ENCODE peak calls at places on chromosomes 2 and 18, in four cellular contexts. L is heart right ventricle, X is A549, Z is psoas muscle. J is an unnamed sample.
A peak's percentile ranks its signal among the peaks of the same experiment; 100 is the strongest.

GRCh38 chr18:9475643-9476580 is 599 bp downstream of the RALBP1 start:
- DNase-seq in L (no peak), X (peak; percentile 6), Z (no peak), J (no peak)

GRCh38 chr2:163878718-163879117 is 142.9 kb upstream of the FIGN start:
- DNase-seq in L (no peak), X (no peak), Z (peak; percentile 7), J (no peak)

GRCh38 chr2:207847807-207848544 is 78.3 kb upstream of the FZD5 start:
- DNase-seq in L (no peak), X (no peak), Z (no peak), J (no peak)

GRCh38 chr2:191051825-191052778 is 38.1 kb upstream of the STAT1 start:
- DNase-seq in L (no peak), X (no peak), Z (no peak), J (no peak)

GRCh38 chr2:46351388-46352141 is 54.4 kb downstream of the EPAS1 start:
- DNase-seq in L (peak; percentile 57), X (no peak), Z (peak; percentile 53), J (no peak)

GRCh38 chr2:131413148-131413747 is 49.3 kb upstream of the RAB6D start:
- DNase-seq in L (no peak), X (peak; percentile 24), Z (no peak), J (no peak)

GRCh38 chr18:29041976-29042375 is 865.0 kb upstream of the CDH2 start:
- DNase-seq in L (no peak), X (no peak), Z (no peak), J (no peak)

GRCh38 chr18:48228301-48228715 is 180.9 kb downstream of the ZBTB7C start:
- DNase-seq in L (peak; percentile 57), X (no peak), Z (peak; percentile 80), J (no peak)

GRCh38 chr2:65395621-65396347 is 36.6 kb downstream of the SPRED2 start:
- DNase-seq in L (no peak), X (no peak), Z (no peak), J (no peak)

GRCh38 chr18:23230688-23231087 is 95.4 kb downstream of the CABLES1 start:
- DNase-seq in L (no peak), X (no peak), Z (no peak), J (no peak)

GRCh38 chr18:74522635-74523548 is 11.4 kb upstream of the CNDP1 start:
- DNase-seq in L (no peak), X (no peak), Z (no peak), J (no peak)

GRCh38 chr18:13568443-13569392 is 157.6 kb downstream of the FAM210A start:
- DNase-seq in L (no peak), X (no peak), Z (no peak), J (no peak)

GRCh38 chr2:27854224-27854623 is 36.0 kb downstream of the RBKS start:
- DNase-seq in L (no peak), X (no peak), Z (no peak), J (no peak)

GRCh38 chr18:55261253-55261652 is 302.0 kb upstream of the CCDC68 start:
- DNase-seq in L (no peak), X (no peak), Z (no peak), J (no peak)

GRCh38 chr18:79476918-79477685 is 81.4 kb downstream of the NFATC1 start:
- DNase-seq in L (no peak), X (no peak), Z (peak; percentile 1), J (no peak)

GRCh38 chr18:46477425-46478011 is 179.5 kb downstream of the LOXHD1 start:
- DNase-seq in L (no peak), X (no peak), Z (no peak), J (no peak)

GRCh38 chr18:76764296-76764901 is 58.0 kb upstream of the ZNF236 start:
- DNase-seq in L (no peak), X (no peak), Z (no peak), J (no peak)

GRCh38 chr18:26267350-26267749 is 41.1 kb downstream of the TAF4B start:
- DNase-seq in L (no peak), X (no peak), Z (no peak), J (no peak)

GRCh38 chr2:28447943-28448737 is 47.7 kb upstream of the PLB1 start:
- DNase-seq in L (no peak), X (no peak), Z (no peak), J (no peak)

GRCh38 chr2:221088506-221088905 is 483.6 kb downstream of the EPHA4 start:
- DNase-seq in L (no peak), X (no peak), Z (no peak), J (no peak)

GRCh38 chr2:96527990-96528679 is 8.4 kb upstream of the ARID5A start:
- DNase-seq in L (peak; percentile 67), X (no peak), Z (peak; percentile 49), J (no peak)

GRCh38 chr2:96528680-96529375 is 7.7 kb upstream of the ARID5A start:
- DNase-seq in L (peak; percentile 48), X (no peak), Z (no peak), J (no peak)

GRCh38 chr2:96526101-96526591 is 10.4 kb upstream of the ARID5A start:
- DNase-seq in L (no peak), X (no peak), Z (no peak), J (no peak)

GRCh38 chr2:96526615-96527014 is 9.9 kb upstream of the ARID5A start:
- DNase-seq in L (no peak), X (no peak), Z (no peak), J (no peak)

DNA sequence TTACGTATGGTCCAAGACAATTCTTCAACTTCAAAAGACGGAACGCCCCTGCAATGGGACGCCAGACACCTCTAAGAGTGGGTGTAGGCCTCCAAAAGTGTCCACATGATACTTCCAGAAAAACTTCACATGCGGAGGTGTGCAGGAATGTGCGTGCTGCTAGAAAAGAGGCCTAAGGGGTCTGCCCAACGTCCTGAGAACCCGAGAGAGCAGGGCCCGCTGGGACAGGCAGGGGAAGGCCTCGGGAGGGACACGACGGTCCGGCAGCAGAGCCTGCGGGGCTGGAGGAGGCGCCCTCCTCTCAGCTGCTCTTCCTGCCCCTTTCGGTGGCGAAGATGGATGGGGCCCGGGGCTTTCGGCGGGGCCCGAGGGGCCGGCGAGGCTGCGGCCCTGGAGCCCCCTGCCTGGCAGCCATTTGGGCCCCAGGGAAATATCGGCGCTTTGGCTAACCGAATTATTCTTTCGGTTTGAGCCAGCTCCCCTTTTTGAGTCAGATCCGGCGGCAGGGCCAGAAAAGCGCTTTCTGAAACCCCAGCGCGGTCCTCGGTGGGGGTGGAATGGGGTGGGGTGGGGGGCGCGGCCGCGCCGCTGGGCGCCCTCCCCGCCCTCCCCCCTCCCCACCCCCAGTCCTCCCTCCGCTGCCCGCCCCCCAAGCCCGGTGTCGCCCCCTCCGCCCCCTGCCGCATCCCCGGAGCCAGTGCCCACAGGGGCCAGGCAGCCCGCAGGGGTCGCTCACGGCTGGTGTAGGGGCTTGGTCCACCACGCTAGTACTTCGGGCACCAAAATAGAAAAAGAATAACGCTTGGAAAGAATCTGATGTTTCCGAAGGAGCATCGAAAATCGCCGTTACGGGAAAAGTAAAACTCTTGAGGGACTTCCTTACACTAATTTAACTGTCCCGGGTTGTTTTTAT is 9.2 kb upstream of the ARID5A start:
- DNase-seq in L (peak; percentile 60), X (no peak), Z (no peak), J (peak; percentile 43)
- TF ChIP-seq CTCF in L (peak; percentile 63), X (no peak), Z (peak; percentile 26), J (peak; percentile 37)

DNA sequence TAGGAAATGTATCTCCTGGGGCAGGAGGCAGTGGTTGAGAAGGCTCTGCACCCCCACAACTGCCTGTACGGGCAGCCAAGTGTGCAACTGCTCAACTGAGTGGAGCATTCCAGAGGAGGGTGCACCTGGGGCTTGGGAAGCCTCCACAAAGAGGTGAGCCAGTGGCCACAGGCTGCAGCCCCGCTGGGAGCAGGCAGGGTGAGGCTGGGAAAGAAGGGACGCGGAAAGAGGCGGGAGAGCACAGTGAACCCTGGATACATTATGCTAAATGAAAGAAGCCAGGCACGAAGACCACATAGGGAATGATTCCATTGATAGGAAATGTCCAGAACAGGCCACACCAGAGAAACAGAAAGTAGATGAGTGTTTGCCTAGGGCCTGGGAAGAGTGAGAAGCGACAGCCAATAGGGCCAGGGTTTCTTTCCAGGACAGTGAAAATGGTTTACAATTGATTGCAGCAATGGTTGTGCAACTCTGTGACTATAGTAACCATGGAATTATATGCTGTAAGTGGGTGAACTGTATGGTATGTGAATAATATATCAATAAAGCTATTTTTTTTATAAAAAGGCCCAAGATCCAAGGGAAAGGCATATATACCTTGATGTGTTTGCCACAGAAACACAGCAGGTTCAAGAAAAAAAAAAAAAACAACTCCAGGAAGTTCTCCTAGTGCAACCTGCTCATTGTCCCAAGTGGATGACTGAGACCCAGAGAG is 82.4 kb downstream of the DDX1 start:
- DNase-seq in L (no peak), X (no peak), Z (no peak), J (no peak)
- TF ChIP-seq CTCF in L (no peak), X (no peak), Z (no peak), J (no peak)

DNA sequence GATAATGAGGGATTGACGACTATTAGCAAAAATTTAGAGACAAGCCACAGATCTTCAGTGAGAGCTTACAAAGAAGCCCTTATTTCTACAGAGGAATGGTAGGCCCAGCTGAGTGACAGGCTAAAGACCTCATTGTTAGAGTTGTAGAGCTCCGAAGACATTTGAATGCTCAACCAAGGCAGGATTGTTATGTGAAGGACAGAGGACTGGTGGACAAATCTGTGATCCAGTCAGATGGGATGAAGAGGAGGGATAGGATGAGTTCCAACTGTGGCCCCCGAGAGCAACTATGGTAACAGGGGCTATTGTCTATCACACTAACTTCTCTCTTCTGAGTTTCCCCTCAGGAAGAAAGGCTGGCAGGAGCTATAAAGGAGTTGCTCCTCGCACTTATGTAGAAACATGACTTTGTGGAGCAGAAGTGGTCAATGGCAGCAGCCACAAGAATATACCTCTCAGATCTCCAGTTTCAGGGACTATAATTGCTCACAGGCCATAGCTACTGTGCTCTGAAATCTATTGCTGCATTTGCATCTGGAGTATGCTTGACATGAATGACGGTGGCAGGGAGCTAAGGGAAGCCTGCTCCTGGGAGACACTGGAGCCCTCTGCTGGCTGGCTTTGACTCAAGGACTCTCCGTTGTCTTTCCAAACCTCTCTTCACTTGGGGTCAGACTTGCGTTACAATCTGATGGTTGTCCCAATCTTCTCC is 50.3 kb upstream of the GREB1L start:
- DNase-seq in L (peak; percentile 21), X (peak; percentile 20), Z (peak; percentile 28), J (no peak)
- TF ChIP-seq CTCF in L (peak; percentile 66), X (peak; percentile 42), Z (peak; percentile 49), J (no peak)

GRCh38 chr18:59456657-59457056 is 97.6 kb upstream of the LMAN1 start:
- DNase-seq in L (no peak), X (no peak), Z (no peak), J (no peak)

GRCh38 chr18:59460060-59460395 is 101.0 kb upstream of the LMAN1 start:
- DNase-seq in L (no peak), X (no peak), Z (no peak), J (no peak)

GRCh38 chr18:59458575-59458974 is 99.5 kb upstream of the LMAN1 start:
- DNase-seq in L (no peak), X (no peak), Z (no peak), J (no peak)

GRCh38 chr18:59461171-59461570 is 102.1 kb upstream of the LMAN1 start:
- DNase-seq in L (no peak), X (no peak), Z (no peak), J (no peak)

DNA sequence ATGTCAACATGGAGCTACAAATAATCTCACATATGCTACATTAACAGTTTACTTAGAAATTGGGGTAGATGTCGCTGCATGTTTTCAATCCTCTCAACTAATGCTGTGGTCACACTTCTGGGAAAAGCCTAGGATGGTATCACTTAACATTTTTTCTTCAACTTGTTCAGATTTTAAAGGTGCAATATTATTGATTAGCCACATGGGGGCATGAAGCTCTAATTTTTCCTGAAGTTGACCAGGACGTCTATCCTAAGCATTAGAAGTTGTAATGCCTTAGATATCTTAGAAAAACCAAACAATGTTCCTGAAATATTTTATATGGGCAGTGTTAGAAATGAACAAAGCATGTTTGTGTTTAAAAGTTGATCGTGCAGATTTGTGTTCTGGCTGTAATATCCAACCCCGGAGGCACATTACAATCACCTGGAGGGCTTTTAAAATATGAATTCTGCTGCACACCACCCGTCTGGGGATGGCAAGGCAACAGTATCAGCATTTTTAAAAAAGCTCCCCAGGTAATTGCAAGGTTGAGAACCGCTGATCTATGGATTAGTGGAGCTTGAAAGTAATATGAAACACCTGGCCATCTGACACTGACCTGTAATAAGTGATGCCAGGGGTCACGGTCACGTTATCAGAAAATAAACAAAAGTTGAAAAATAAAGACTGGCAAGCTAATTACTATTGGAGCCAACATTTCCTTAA is 100.4 kb upstream of the LMAN1 start:
- DNase-seq in L (no peak), X (peak; percentile 17), Z (no peak), J (no peak)
- TF ChIP-seq CTCF in L (peak; percentile 71), X (peak; percentile 56), Z (peak; percentile 64), J (peak; percentile 24)